ENCODE peak calls at places on chromosomes 5 and 9, in eight cellular contexts. S is PC-3, K is skeletal muscle cell, G is fibroblast of lung, A is dorsolateral prefrontal cortex, H is lower leg skin, P is fibroblast of pulmonary artery, U is HL-60. O is an unnamed sample.
A peak's percentile ranks its signal among the peaks of the same experiment; 100 is the strongest.

GRCh38 chr9:132768932-132769894 is 98.9 kb downstream of the GTF3C4 start:
- DNase-seq in S (peak; percentile 41), P (peak; percentile 64), G (peak; percentile 61), H (no peak), K (no peak), U (no peak), A (no peak), O (peak; percentile 31)

GRCh38 chr5:73705364-73705763 is 79.4 kb downstream of the ARHGEF28 start:
- DNase-seq in G (no peak), A (no peak), P (no peak), K (no peak), S (no peak), U (no peak), H (no peak), O (no peak)

GRCh38 chr9:69145148-69145547 is 28.9 kb upstream of the TJP2 start:
- DNase-seq in G (no peak), S (no peak), U (no peak), A (no peak), P (no peak), H (no peak), K (no peak), O (no peak)

GRCh38 chr9:1217076-1217475 is 166.9 kb downstream of the DMRT2 start:
- DNase-seq in G (no peak), P (no peak), A (no peak), K (no peak), H (no peak), U (no peak), S (no peak), O (no peak)

GRCh38 chr5:36692791-36693763 is 86.7 kb downstream of the SLC1A3 start:
- DNase-seq in H (peak; percentile 76), A (peak; percentile 87), P (peak; percentile 77), S (peak; percentile 83), K (no peak), G (peak; percentile 68), U (no peak), O (peak; percentile 67)

GRCh38 chr9:19995619-19996018 is 206.8 kb upstream of the SLC24A2 start:
- DNase-seq in A (no peak), S (no peak), P (no peak), H (no peak), G (no peak), U (no peak), K (no peak), O (no peak)

GRCh38 chr5:141121563-141121962 is at the start of gene PCDHB4:
- DNase-seq in S (no peak), G (no peak), H (no peak), P (peak; percentile 6), K (no peak), A (no peak), U (no peak), O (no peak)

GRCh38 chr5:81606150-81606549 is 144.7 kb downstream of the SSBP2 start:
- DNase-seq in U (no peak), H (no peak), A (no peak), S (no peak), G (no peak), K (no peak), P (no peak), O (no peak)

GRCh38 chr5:131968396-131968954 is 23.0 kb upstream of the MEIKIN start:
- DNase-seq in U (no peak), K (no peak), H (no peak), G (peak; percentile 83), P (peak; percentile 17), S (no peak), A (no peak), O (no peak)

GRCh38 chr5:68436686-68437520 is 221.3 kb downstream of the PIK3R1 start:
- DNase-seq in U (no peak), K (no peak), A (no peak), H (no peak), G (peak; percentile 48), S (no peak), P (no peak), O (no peak)

GRCh38 chr5:92687793-92688467 is 893.1 kb downstream of the NR2F1-AS1 start:
- DNase-seq in U (no peak), H (no peak), K (peak; percentile 30), P (peak; percentile 72), S (peak; percentile 43), G (peak; percentile 68), A (no peak), O (no peak)

GRCh38 chr9:124285903-124286291 is 28.1 kb downstream of the NEK6 start:
- DNase-seq in P (peak; percentile 98), K (peak; percentile 91), S (no peak), A (no peak), U (peak; percentile 79), G (peak; percentile 99), H (peak; percentile 85), O (peak; percentile 78)

GRCh38 chr9:15182003-15182695 is 124.9 kb downstream of the TTC39B start:
- DNase-seq in H (no peak), P (no peak), S (no peak), G (no peak), U (no peak), K (no peak), A (no peak), O (no peak)

GRCh38 chr9:73116030-73116429 is 35.6 kb upstream of the ANXA1 start:
- DNase-seq in H (no peak), K (peak; percentile 31), G (peak; percentile 89), U (no peak), P (peak; percentile 53), A (no peak), S (peak; percentile 60), O (no peak)

GRCh38 chr5:345404-346195 is 24.1 kb downstream of the AHRR start:
- DNase-seq in G (no peak), U (no peak), S (no peak), H (no peak), P (peak; percentile 39), A (peak; percentile 65), K (no peak), O (no peak)

GRCh38 chr9:121550569-121551512 is 51.2 kb upstream of the GGTA1 start:
- DNase-seq in H (peak; percentile 77), A (peak; percentile 85), S (peak; percentile 77), K (no peak), G (peak; percentile 47), P (peak; percentile 63), U (peak; percentile 36), O (peak; percentile 80)

GRCh38 chr5:143207058-143207457 is 196.4 kb downstream of the NR3C1 start:
- DNase-seq in U (no peak), A (no peak), S (no peak), H (no peak), P (no peak), G (no peak), K (no peak), O (no peak)
- H3K4me3 ChIP-seq in U (no peak overlapping the region), A (no peak overlapping the region), S (no peak overlapping the region), H (no peak overlapping the region), P (no peak overlapping the region), G (no peak overlapping the region), K (no peak overlapping the region), O (no peak overlapping the region)

DNA sequence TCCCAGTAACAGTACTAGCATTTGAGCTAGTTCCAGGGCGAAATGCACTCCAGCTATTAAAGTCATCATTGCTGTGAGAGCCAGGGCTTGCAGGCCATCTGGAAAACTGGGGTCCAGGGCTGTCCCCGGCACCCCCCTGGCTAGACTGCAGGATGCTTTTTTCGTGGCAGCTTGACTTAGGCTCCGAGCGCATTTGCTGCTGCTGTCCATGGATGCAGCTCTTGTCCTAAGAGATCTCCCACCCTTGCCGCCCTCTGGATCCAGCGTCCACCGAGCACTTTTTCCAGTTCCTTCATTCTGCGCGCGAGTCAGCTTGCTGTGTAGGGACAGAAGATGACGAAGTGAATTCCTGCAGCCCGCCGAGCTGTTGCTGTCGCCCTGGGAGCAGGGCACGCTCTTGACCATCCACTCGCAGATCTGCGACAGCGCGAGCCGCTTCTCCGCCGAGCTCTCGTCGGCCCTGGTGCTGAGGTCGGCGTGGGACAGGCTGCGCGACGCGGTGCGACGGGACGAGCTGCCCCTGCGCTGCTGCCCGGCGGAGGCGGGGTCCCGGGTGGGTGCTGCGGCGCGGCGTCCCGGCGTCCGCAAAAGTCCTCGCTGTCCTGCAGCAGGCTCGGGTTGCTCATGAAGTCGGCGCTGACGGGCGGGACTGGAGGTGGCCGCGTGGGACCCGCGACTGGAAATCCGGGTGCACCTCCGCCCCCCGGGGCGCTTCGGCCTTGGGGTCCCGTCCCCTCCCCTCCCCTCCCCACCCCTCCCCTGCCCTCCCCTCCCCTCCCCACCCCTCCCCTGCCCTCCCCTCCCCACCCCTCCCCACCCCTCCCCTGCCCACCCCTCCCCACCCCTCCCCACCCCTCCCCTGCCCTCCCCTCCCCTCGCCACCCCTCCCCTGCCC is 30.6 kb downstream of the OR2V1 start:
- DNase-seq in U (no peak), K (no peak), S (no peak), A (no peak), H (no peak), P (no peak), G (peak; percentile 4), O (no peak)
- H3K4me3 ChIP-seq in U (no peak overlapping the region), K (peak overlapping the region; percentile 11), S (no peak overlapping the region), A (no peak overlapping the region), H (no peak overlapping the region), P (no peak overlapping the region), G (no peak overlapping the region), O (no peak overlapping the region)

DNA sequence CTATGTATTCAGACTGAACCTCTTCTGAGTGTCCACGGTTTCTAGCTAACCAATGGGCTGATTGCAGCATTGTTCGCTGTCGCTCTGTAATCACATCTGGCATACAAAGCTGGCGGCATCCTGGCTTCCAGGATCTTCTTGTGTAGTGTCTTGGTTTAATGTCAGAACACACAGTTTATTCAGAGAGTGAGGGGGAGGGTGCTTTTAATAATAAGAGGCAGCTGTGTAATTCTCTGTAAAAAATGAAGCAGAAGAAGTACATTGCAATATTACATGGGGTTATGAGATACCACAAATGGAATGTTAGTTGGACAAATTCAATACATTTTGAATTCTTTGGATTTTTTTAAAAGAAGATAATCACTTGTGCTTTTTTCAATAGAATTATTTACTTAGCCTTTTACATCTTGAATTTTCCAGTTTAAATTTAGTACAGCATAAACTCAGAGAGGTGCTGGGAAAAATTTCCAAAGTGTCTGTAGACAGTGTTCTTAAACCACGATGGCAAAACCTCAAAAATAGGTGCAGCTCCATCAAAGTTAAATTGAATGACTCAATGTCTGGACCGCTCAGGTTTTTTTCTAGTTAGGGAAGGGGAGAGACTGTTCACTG is 206.0 kb downstream of the PCSK1 start:
- DNase-seq in U (no peak), A (peak; percentile 41), H (peak; percentile 30), S (peak; percentile 80), K (peak; percentile 87), G (peak; percentile 97), P (peak; percentile 93), O (peak; percentile 16)
- H3K4me3 ChIP-seq in U (no peak overlapping the region), A (no peak overlapping the region), H (no peak overlapping the region), S (no peak overlapping the region), K (peak overlapping the region; percentile 17), G (no peak overlapping the region), P (peak overlapping the region; percentile 32), O (no peak overlapping the region)

GRCh38 chr5:55634866-55635265 is 77.3 kb downstream of the SLC38A9 start:
- DNase-seq in G (peak; percentile 10), A (no peak), U (no peak), K (no peak), S (no peak), H (no peak), P (no peak), O (no peak)

GRCh38 chr5:55636711-55637110 is 75.4 kb downstream of the SLC38A9 start:
- DNase-seq in G (peak; percentile 23), H (no peak), K (no peak), P (peak; percentile 55), U (no peak), A (no peak), S (peak; percentile 3), O (no peak)

GRCh38 chr5:55636177-55636576 is 75.9 kb downstream of the SLC38A9 start:
- DNase-seq in A (no peak), U (no peak), H (no peak), G (no peak), K (no peak), S (no peak), P (peak; percentile 10), O (no peak)

GRCh38 chr5:55634204-55634785 is 77.8 kb downstream of the SLC38A9 start:
- DNase-seq in H (peak; percentile 31), U (no peak), A (no peak), P (peak; percentile 84), G (peak; percentile 75), K (peak; percentile 30), S (no peak), O (peak; percentile 49)

GRCh38 chr5:55633574-55634203 is 78.4 kb downstream of the SLC38A9 start:
- DNase-seq in U (no peak), H (no peak), K (peak; percentile 23), S (peak; percentile 86), A (no peak), G (peak; percentile 88), P (peak; percentile 31), O (no peak)
- H3K4me3 ChIP-seq in U (no peak overlapping the region), H (no peak overlapping the region), K (no peak overlapping the region), S (peak overlapping the region; percentile 48), A (no peak overlapping the region), G (no peak overlapping the region), P (no peak overlapping the region), O (no peak overlapping the region)

O was measured in tibial nerve.